ENCODE peak calls at places on chromosomes 11 and 22, in five cellular contexts. One of them, this sample, is unnamed.

GRCh38 chr11:74493816-74494630 is 499 bp upstream of the LIPT2 start:
- DNase-seq in cardiac muscle cell: no peak
- DNase-seq in substantia nigra: no peak
- DNase-seq in AG20443: peak; percentile 81
- DNase-seq in head of caudate nucleus: no peak
- DNase-seq in this sample: no peak

GRCh38 chr22:24433868-24434471 is 6.6 kb downstream of the ADORA2A start:
- DNase-seq in cardiac muscle cell: no peak
- DNase-seq in substantia nigra: no peak
- DNase-seq in AG20443: peak; percentile 61
- DNase-seq in head of caudate nucleus: no peak
- DNase-seq in this sample: no peak

GRCh38 chr11:69351460-69351859 is 57.5 kb downstream of the MYEOV start:
- DNase-seq in cardiac muscle cell: no peak
- DNase-seq in substantia nigra: no peak
- DNase-seq in AG20443: peak; percentile 52
- DNase-seq in head of caudate nucleus: no peak
- DNase-seq in this sample: no peak

GRCh38 chr11:102757823-102758549 is 22.4 kb downstream of the MMP10 start:
- DNase-seq in cardiac muscle cell: no peak
- DNase-seq in substantia nigra: no peak
- DNase-seq in AG20443: peak; percentile 33
- DNase-seq in head of caudate nucleus: no peak
- DNase-seq in this sample: no peak

GRCh38 chr11:44976576-44976975 is 25.9 kb upstream of the TP53I11 start:
- DNase-seq in cardiac muscle cell: no peak
- DNase-seq in substantia nigra: no peak
- DNase-seq in AG20443: no peak
- DNase-seq in head of caudate nucleus: no peak
- DNase-seq in this sample: no peak

GRCh38 chr22:40342521-40342920 is 3.8 kb upstream of the ADSL start:
- DNase-seq in cardiac muscle cell: no peak
- DNase-seq in substantia nigra: no peak
- DNase-seq in AG20443: no peak
- DNase-seq in head of caudate nucleus: no peak
- DNase-seq in this sample: no peak

GRCh38 chr11:90134420-90135003 is at the start of gene NAALAD2:
- DNase-seq in cardiac muscle cell: peak; percentile 83
- DNase-seq in substantia nigra: peak; percentile 56
- DNase-seq in AG20443: peak; percentile 51
- DNase-seq in head of caudate nucleus: peak; percentile 84
- DNase-seq in this sample: peak; percentile 53

GRCh38 chr11:110490886-110491285 is 61.1 kb downstream of the FDX1 start:
- DNase-seq in cardiac muscle cell: no peak
- DNase-seq in substantia nigra: no peak
- DNase-seq in AG20443: peak; percentile 86
- DNase-seq in head of caudate nucleus: no peak
- DNase-seq in this sample: no peak

GRCh38 chr11:128481135-128481534 is 106.2 kb downstream of the ETS1 start:
- DNase-seq in cardiac muscle cell: no peak
- DNase-seq in substantia nigra: no peak
- DNase-seq in AG20443: peak; percentile 68
- DNase-seq in head of caudate nucleus: no peak
- DNase-seq in this sample: no peak

GRCh38 chr11:19313140-19313539 is 72.4 kb upstream of the E2F8 start:
- DNase-seq in cardiac muscle cell: no peak
- DNase-seq in substantia nigra: no peak
- DNase-seq in AG20443: no peak
- DNase-seq in head of caudate nucleus: no peak
- DNase-seq in this sample: no peak

GRCh38 chr11:44004452-44004833 is 43.3 kb upstream of the ACCSL start:
- DNase-seq in cardiac muscle cell: no peak
- DNase-seq in substantia nigra: no peak
- DNase-seq in AG20443: peak; percentile 0
- DNase-seq in head of caudate nucleus: peak; percentile 33
- DNase-seq in this sample: no peak

GRCh38 chr11:11467278-11467677 is 114.2 kb upstream of the CSNK2A3 start:
- DNase-seq in cardiac muscle cell: no peak
- DNase-seq in substantia nigra: no peak
- DNase-seq in AG20443: no peak
- DNase-seq in head of caudate nucleus: no peak
- DNase-seq in this sample: no peak

GRCh38 chr22:37996515-37997246 is 12.3 kb upstream of the SOX10 start:
- DNase-seq in cardiac muscle cell: no peak
- DNase-seq in substantia nigra: no peak
- DNase-seq in AG20443: no peak
- DNase-seq in head of caudate nucleus: no peak
- DNase-seq in this sample: no peak

GRCh38 chr11:102974552-102975280 is 19.2 kb upstream of the MMP13 start:
- DNase-seq in cardiac muscle cell: no peak
- DNase-seq in substantia nigra: no peak
- DNase-seq in AG20443: peak; percentile 20
- DNase-seq in head of caudate nucleus: no peak
- DNase-seq in this sample: no peak

GRCh38 chr11:30206249-30206996 is 24.4 kb upstream of the FSHB start:
- DNase-seq in cardiac muscle cell: no peak
- DNase-seq in substantia nigra: no peak
- DNase-seq in AG20443: no peak
- DNase-seq in head of caudate nucleus: no peak
- DNase-seq in this sample: no peak

GRCh38 chr11:30440510-30440909 is 117.6 kb downstream of the ARL14EP start:
- DNase-seq in cardiac muscle cell: no peak
- DNase-seq in substantia nigra: no peak
- DNase-seq in AG20443: no peak
- DNase-seq in head of caudate nucleus: no peak
- DNase-seq in this sample: no peak

GRCh38 chr11:6285019-6285418 is 25.4 kb downstream of the CCKBR start:
- DNase-seq in cardiac muscle cell: peak; percentile 26
- DNase-seq in substantia nigra: no peak
- DNase-seq in AG20443: no peak
- DNase-seq in head of caudate nucleus: no peak
- DNase-seq in this sample: no peak

GRCh38 chr11:11620966-11621880 is 582 bp downstream of the GALNT18 start:
- DNase-seq in cardiac muscle cell: peak; percentile 32
- DNase-seq in substantia nigra: peak; percentile 30
- DNase-seq in AG20443: peak; percentile 34
- DNase-seq in head of caudate nucleus: peak; percentile 73
- DNase-seq in this sample: peak; percentile 19

GRCh38 chr22:24554316-24555159 is at the start of gene GUCD1:
- DNase-seq in cardiac muscle cell: peak; percentile 31
- DNase-seq in substantia nigra: peak; percentile 48
- DNase-seq in AG20443: peak; percentile 40
- DNase-seq in head of caudate nucleus: no peak
- DNase-seq in this sample: no peak

This sample was measured in midbrain.